ENCODE peak calls at places on chromosomes 4 and X, in nine cellular contexts. J, A, N, L, H, C, E, U and D are unnamed samples.

GRCh38 chr4:78706302-78706701 is 69.8 kb upstream of the BMP2K start:
- DNase-seq in J (no peak), A (no peak), N (no peak), L (no peak), H (no peak), C (no peak), E (no peak), U (no peak), D (no peak)

GRCh38 chrX:51148848-51149247 is 183.8 kb upstream of the NUDT10 start:
- DNase-seq in J (no peak), A (no peak), N (peak), L (no peak), H (peak), C (no peak), E (peak), U (no peak), D (no peak)

GRCh38 chr4:27684501-27685077 is 823.9 kb downstream of the STIM2 start:
- DNase-seq in J (no peak), A (peak), N (peak), L (peak), H (peak), C (peak), E (peak), U (no peak), D (no peak)

GRCh38 chr4:12729384-12729783 is 754.8 kb downstream of the RAB28 start:
- DNase-seq in J (no peak), A (no peak), N (no peak), L (no peak), H (no peak), C (no peak), E (no peak), U (no peak), D (no peak)

GRCh38 chrX:154540897-154541535 is 5.6 kb downstream of the G6PD start:
- DNase-seq in J (no peak), A (no peak), N (no peak), L (peak), H (no peak), C (no peak), E (no peak), U (no peak), D (no peak)

GRCh38 chr4:138252551-138252950 is 10.4 kb upstream of the SLC7A11 start:
- DNase-seq in J (no peak), A (no peak), N (no peak), L (no peak), H (no peak), C (no peak), E (no peak), U (no peak), D (no peak)

GRCh38 chr4:149884529-149885206 is 69.0 kb upstream of the IQCM start:
- DNase-seq in J (no peak), A (no peak), N (no peak), L (peak), H (no peak), C (no peak), E (no peak), U (no peak), D (no peak)

GRCh38 chr4:132108784-132109183 is 1040.3 kb upstream of the PCDH10 start:
- DNase-seq in J (no peak), A (no peak), N (no peak), L (no peak), H (no peak), C (no peak), E (no peak), U (no peak), D (no peak)

GRCh38 chr4:28555851-28556250 is 1695.2 kb downstream of the STIM2 start:
- DNase-seq in J (no peak), A (no peak), N (no peak), L (no peak), H (no peak), C (no peak), E (no peak), U (no peak), D (no peak)

GRCh38 chrX:134622056-134622812 is 36.0 kb downstream of the PLAC1 start:
- DNase-seq in J (peak), A (no peak), N (no peak), L (no peak), H (no peak), C (no peak), E (no peak), U (no peak), D (peak)

GRCh38 chr4:140080883-140081282 is 73.1 kb downstream of the MAML3 start:
- DNase-seq in J (no peak), A (no peak), N (no peak), L (no peak), H (no peak), C (no peak), E (no peak), U (no peak), D (no peak)

GRCh38 chr4:52376107-52376704 is 282.9 kb downstream of the USP46 start:
- DNase-seq in J (peak), A (no peak), N (peak), L (no peak), H (no peak), C (no peak), E (peak), U (no peak), D (peak)

GRCh38 chr4:39375478-39375877 is 9.3 kb upstream of the RFC1 start:
- DNase-seq in J (no peak), A (no peak), N (no peak), L (no peak), H (no peak), C (no peak), E (no peak), U (no peak), D (no peak)

GRCh38 chr4:25800253-25800652 is 62.5 kb downstream of the SEL1L3 start:
- DNase-seq in J (no peak), A (no peak), N (no peak), L (no peak), H (no peak), C (no peak), E (no peak), U (no peak), D (no peak)

GRCh38 chr4:2266181-2266580 is 4.3 kb upstream of the MXD4 start:
- DNase-seq in J (no peak), A (no peak), N (peak), L (peak), H (peak), C (peak), E (peak), U (no peak), D (peak)

GRCh38 chrX:102787283-102787682 is 66.7 kb downstream of the GPRASP3 start:
- DNase-seq in J (no peak), A (no peak), N (no peak), L (no peak), H (no peak), C (no peak), E (no peak), U (no peak), D (no peak)

GRCh38 chr4:1330761-1331590 is 16.0 kb upstream of the UVSSA start:
- DNase-seq in J (no peak), A (no peak), N (no peak), L (no peak), H (no peak), C (no peak), E (no peak), U (no peak), D (no peak)

GRCh38 chr4:150212927-150213326 is 134.7 kb downstream of the DCLK2 start:
- DNase-seq in J (no peak), A (no peak), N (peak), L (no peak), H (no peak), C (no peak), E (no peak), U (no peak), D (no peak)

GRCh38 chr4:108117473-108118182 is 51.1 kb downstream of the LEF1 start:
- DNase-seq in J (no peak), A (no peak), N (peak), L (no peak), H (no peak), C (no peak), E (no peak), U (no peak), D (no peak)

GRCh38 chr4:185305979-185306442 is 89.7 kb downstream of the LRP2BP start:
- DNase-seq in J (no peak), A (no peak), N (no peak), L (no peak), H (no peak), C (no peak), E (no peak), U (no peak), D (peak)

GRCh38 chrX:72569786-72570185 is 2.9 kb downstream of the HDAC8 start:
- DNase-seq in J (no peak), A (no peak), N (no peak), L (no peak), H (no peak), C (no peak), E (no peak), U (no peak), D (peak)

GRCh38 chr4:149708513-149709175 is 107.0 kb downstream of the IQCM start:
- DNase-seq in J (no peak), A (no peak), N (no peak), L (no peak), H (no peak), C (no peak), E (no peak), U (no peak), D (no peak)

GRCh38 chr4:63020661-63021060 is 1388.6 kb downstream of the TECRL start:
- DNase-seq in J (no peak), A (no peak), N (no peak), L (no peak), H (no peak), C (no peak), E (no peak), U (no peak), D (no peak)

GRCh38 chr4:179313823-179314222 is 1871.6 kb upstream of the AGA start:
- DNase-seq in J (no peak), A (no peak), N (no peak), L (no peak), H (no peak), C (no peak), E (no peak), U (no peak), D (no peak)

GRCh38 chrX:110045421-110045820 is 42.5 kb downstream of the TMEM164 start:
- DNase-seq in J (no peak), A (no peak), N (peak), L (no peak), H (no peak), C (no peak), E (no peak), U (no peak), D (no peak)

GRCh38 chr4:1640110-1640509 is 44.0 kb downstream of the FAM53A start:
- DNase-seq in J (no peak), A (no peak), N (no peak), L (no peak), H (no peak), C (no peak), E (no peak), U (peak), D (no peak)

GRCh38 chrX:45849261-45849660 is 648.6 kb upstream of the DIPK2B start:
- DNase-seq in J (peak), A (no peak), N (peak), L (no peak), H (no peak), C (no peak), E (no peak), U (no peak), D (no peak)

GRCh38 chr4:187184513-187184912 is 460.9 kb upstream of the FAT1 start:
- DNase-seq in J (no peak), A (peak), N (no peak), L (no peak), H (no peak), C (no peak), E (no peak), U (no peak), D (no peak)

GRCh38 chr4:19540859-19541258 is 710.8 kb upstream of the SLIT2 start:
- DNase-seq in J (no peak), A (no peak), N (no peak), L (no peak), H (no peak), C (no peak), E (no peak), U (no peak), D (no peak)

GRCh38 chr4:77203380-77204197 is 46.6 kb downstream of the CCNG2 start:
- DNase-seq in J (peak), A (no peak), N (peak), L (peak), H (peak), C (peak), E (peak), U (no peak), D (peak)

GRCh38 chrX:39764441-39764914 is 333.3 kb downstream of the BCOR start:
- DNase-seq in J (no peak), A (no peak), N (no peak), L (no peak), H (no peak), C (no peak), E (peak), U (no peak), D (no peak)

GRCh38 chr4:144709793-144710525 is 64.0 kb downstream of the HHIP start:
- DNase-seq in J (peak), A (no peak), N (no peak), L (no peak), H (no peak), C (no peak), E (no peak), U (no peak), D (peak)

GRCh38 chr4:163755013-163755412 is 260.5 kb downstream of the TMA16 start:
- DNase-seq in J (no peak), A (no peak), N (no peak), L (no peak), H (no peak), C (no peak), E (no peak), U (no peak), D (no peak)

GRCh38 chr4:37304612-37305011 is 60.1 kb downstream of the NWD2 start:
- DNase-seq in J (no peak), A (no peak), N (no peak), L (no peak), H (no peak), C (no peak), E (no peak), U (no peak), D (no peak)

GRCh38 chrX:39730671-39731389 is 366.9 kb downstream of the BCOR start:
- DNase-seq in J (peak), A (peak), N (peak), L (peak), H (peak), C (peak), E (peak), U (peak), D (peak)

GRCh38 chrX:119398974-119399771 is at the start of gene SLC25A43:
- DNase-seq in J (peak), A (peak), N (peak), L (peak), H (peak), C (peak), E (peak), U (no peak), D (peak)

GRCh38 chrX:21747523-21747922 is 10.4 kb downstream of the SMPX start:
- DNase-seq in J (no peak), A (no peak), N (no peak), L (no peak), H (no peak), C (no peak), E (no peak), U (no peak), D (no peak)

GRCh38 chrX:24148535-24149345 is 789 bp upstream of the ZFX start:
- DNase-seq in J (no peak), A (no peak), N (no peak), L (no peak), H (no peak), C (no peak), E (no peak), U (no peak), D (no peak)
- TF ChIP-seq POLR2A in J (no peak), A (no peak), N (no peak), L (no peak), H (no peak), C (no peak), E (no peak), U (no peak), D (no peak)

GRCh38 chr4:146134761-146135160 is 40.8 kb upstream of the LSM6 start:
- DNase-seq in J (no peak), A (no peak), N (peak), L (peak), H (no peak), C (no peak), E (no peak), U (no peak), D (no peak)
- TF ChIP-seq POLR2A in J (no peak), A (no peak), N (no peak), L (no peak), H (no peak), C (no peak), E (no peak), U (no peak), D (no peak)

GRCh38 chr4:41216294-41217019 is 2.1 kb upstream of the APBB2 start:
- DNase-seq in J (peak), A (peak), N (peak), L (peak), H (peak), C (peak), E (peak), U (peak), D (peak)
- TF ChIP-seq POLR2A in J (peak), A (peak), N (peak), L (peak), H (peak), C (no peak), E (no peak), U (no peak), D (peak)

GRCh38 chr4:88284378-88285234 is at the start of gene PPM1K:
- DNase-seq in J (peak), A (peak), N (peak), L (peak), H (peak), C (peak), E (peak), U (peak), D (peak)
- TF ChIP-seq POLR2A in J (peak), A (peak), N (peak), L (peak), H (peak), C (peak), E (peak), U (peak), D (no peak)

GRCh38 chrX:318739-319578 is at the start of gene GTPBP6:
- DNase-seq in J (peak), A (peak), N (peak), L (peak), H (peak), C (peak), E (peak), U (peak), D (peak)
- TF ChIP-seq POLR2A in J (no peak), A (peak), N (peak), L (peak), H (peak), C (peak), E (peak), U (no peak), D (peak)

GRCh38 chr4:36046026-36046425 is 198.3 kb downstream of the ARAP2 start:
- DNase-seq in J (no peak), A (no peak), N (no peak), L (no peak), H (no peak), C (no peak), E (no peak), U (no peak), D (no peak)

GRCh38 chr4:36042122-36042970 is 202.0 kb downstream of the ARAP2 start:
- DNase-seq in J (no peak), A (no peak), N (no peak), L (no peak), H (no peak), C (no peak), E (no peak), U (no peak), D (no peak)

GRCh38 chr4:36041340-36041739 is 203.0 kb downstream of the ARAP2 start:
- DNase-seq in J (no peak), A (no peak), N (no peak), L (no peak), H (no peak), C (no peak), E (no peak), U (no peak), D (no peak)

GRCh38 chr4:36043901-36044300 is 200.4 kb downstream of the ARAP2 start:
- DNase-seq in J (no peak), A (no peak), N (no peak), L (no peak), H (no peak), C (no peak), E (no peak), U (no peak), D (no peak)

GRCh38 chr4:36043241-36043640 is 201.1 kb downstream of the ARAP2 start:
- DNase-seq in J (no peak), A (no peak), N (no peak), L (no peak), H (no peak), C (no peak), E (no peak), U (no peak), D (no peak)
- TF ChIP-seq POLR2A in J (no peak), A (no peak), N (no peak), L (no peak), H (no peak), C (no peak), E (no peak), U (no peak), D (no peak)

DNA sequence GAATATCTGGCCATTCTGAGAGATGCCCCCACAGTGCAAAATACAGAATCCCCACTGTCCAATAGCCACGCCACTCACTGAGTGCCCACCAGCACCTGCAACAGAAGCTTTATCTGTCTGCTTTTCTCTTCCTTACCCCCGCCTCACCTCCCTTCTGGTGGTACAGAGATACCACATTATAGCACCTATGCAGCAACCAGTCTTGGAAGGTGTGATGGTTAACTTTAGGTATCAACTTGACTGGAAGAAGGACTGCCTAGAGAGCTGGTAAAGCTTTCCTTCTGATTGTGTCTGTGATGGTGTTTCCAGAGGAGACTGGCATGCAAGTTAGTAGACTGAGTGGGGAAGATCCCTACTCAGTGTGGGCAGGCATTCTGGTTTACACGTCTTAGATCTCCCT is 61.8 kb upstream of the TXK start:
- DNase-seq in J (no peak), A (no peak), N (no peak), L (no peak), H (no peak), C (no peak), E (no peak), U (no peak), D (no peak)
- TF ChIP-seq POLR2A in J (no peak), A (no peak), N (no peak), L (no peak), H (no peak), C (no peak), E (no peak), U (no peak), D (no peak)